ENCODE peak calls at places on chromosomes 2 and 18, in four cellular contexts. N, H, M and E are unnamed samples.

GRCh38 chr2:173906626-173907025 is 58.5 kb downstream of the SP3 start:
- DNase-seq in N (no peak), H (no peak), M (no peak), E (no peak)

GRCh38 chr2:58553937-58554336 is 312.8 kb upstream of the FANCL start:
- DNase-seq in N (peak), H (no peak), M (peak), E (no peak)

GRCh38 chr18:34077599-34077998 is 147.1 kb downstream of the NOL4 start:
- DNase-seq in N (no peak), H (no peak), M (no peak), E (no peak)

GRCh38 chr2:143936758-143937562 is 583.0 kb downstream of the ZEB2 start:
- DNase-seq in N (no peak), H (no peak), M (no peak), E (peak)

GRCh38 chr2:117691980-117692379 is 122.5 kb upstream of the DDX18 start:
- DNase-seq in N (no peak), H (no peak), M (no peak), E (no peak)

GRCh38 chr18:36297419-36298112 is at the start of gene FHOD3:
- DNase-seq in N (no peak), H (no peak), M (peak), E (peak)

GRCh38 chr2:20509766-20510490 is 63.1 kb downstream of the RHOB start:
- DNase-seq in N (peak), H (no peak), M (peak), E (peak)

GRCh38 chr18:57437782-57438668 is 2.9 kb downstream of the ONECUT2 start:
- DNase-seq in N (peak), H (no peak), M (no peak), E (no peak)

GRCh38 chr2:222939208-222939846 is 78.5 kb downstream of the ACSL3 start:
- DNase-seq in N (peak), H (peak), M (peak), E (peak)

GRCh38 chr2:16208241-16208797 is 268.0 kb downstream of the MYCN start:
- DNase-seq in N (no peak), H (no peak), M (no peak), E (no peak)
- TF ChIP-seq CBX5 in N (no peak), H (no peak), M (no peak), E (no peak)

DNA sequence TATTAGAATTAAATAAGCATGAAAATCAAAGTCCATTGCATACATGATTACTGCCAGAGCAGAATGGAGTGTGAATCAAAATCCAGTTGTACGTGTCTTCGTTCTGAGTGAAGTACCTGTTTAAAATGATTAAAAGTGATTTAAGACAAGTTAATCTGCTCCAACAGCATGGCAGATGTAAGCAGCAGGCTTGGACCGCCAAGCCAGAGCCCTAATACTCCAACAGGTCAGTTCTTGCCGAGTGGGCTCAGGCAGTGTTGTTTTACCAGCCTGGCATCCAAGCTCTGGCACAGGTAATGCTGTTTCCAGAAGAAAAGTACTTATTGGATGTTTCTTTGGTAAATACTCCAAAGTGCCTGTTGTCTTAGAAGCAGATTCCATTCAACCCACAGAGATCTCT is 171.4 kb upstream of the EPAS1 start:
- DNase-seq in N (no peak), H (no peak), M (no peak), E (no peak)
- TF ChIP-seq CBX5 in N (no peak), H (no peak), M (no peak), E (no peak)

DNA sequence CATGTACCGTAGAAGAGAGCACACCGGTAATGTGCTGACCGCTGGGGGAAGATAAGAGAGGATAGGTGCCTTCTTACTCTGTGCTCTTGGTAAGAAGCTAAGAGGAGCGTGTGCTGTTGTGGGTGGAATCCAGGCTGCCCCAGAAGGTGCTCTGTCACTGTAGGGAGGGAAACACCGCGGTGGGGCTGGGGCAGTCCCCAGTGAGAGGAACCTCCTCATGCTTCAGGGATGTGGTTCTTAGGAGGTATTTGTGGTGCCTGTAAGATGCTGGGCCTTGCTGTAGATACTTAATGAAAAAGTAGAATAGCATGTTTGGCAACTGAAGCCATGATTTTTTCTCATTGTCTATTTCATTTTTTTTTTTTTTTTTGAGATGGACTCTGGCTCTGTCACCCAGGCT is 1.1 kb downstream of the COLEC11 start:
- DNase-seq in N (no peak), H (no peak), M (peak), E (no peak)
- TF ChIP-seq CBX5 in N (no peak), H (no peak), M (no peak), E (no peak)

GRCh38 chr2:138017824-138018223 is 53.6 kb downstream of the HNMT start:
- DNase-seq in N (no peak), H (no peak), M (no peak), E (no peak)
- TF ChIP-seq CBX5 in N (no peak), H (no peak), M (no peak), E (no peak)

GRCh38 chr18:21904856-21905255 is 164.3 kb downstream of the MIB1 start:
- DNase-seq in N (no peak), H (no peak), M (no peak), E (no peak)
- TF ChIP-seq CBX5 in N (no peak), H (no peak), M (no peak), E (no peak)

GRCh38 chr2:197208029-197208428 is 102.6 kb downstream of the ANKRD44 start:
- DNase-seq in N (no peak), H (no peak), M (no peak), E (no peak)

GRCh38 chr2:197207106-197207505 is 103.5 kb downstream of the ANKRD44 start:
- DNase-seq in N (no peak), H (no peak), M (no peak), E (no peak)

GRCh38 chr2:197204855-197205254 is 105.7 kb downstream of the ANKRD44 start:
- DNase-seq in N (no peak), H (no peak), M (no peak), E (no peak)

GRCh38 chr2:197207608-197208007 is 103.0 kb downstream of the ANKRD44 start:
- DNase-seq in N (no peak), H (no peak), M (no peak), E (no peak)

GRCh38 chr2:197205590-197206215 is 104.9 kb downstream of the ANKRD44 start:
- DNase-seq in N (no peak), H (peak), M (no peak), E (no peak)
- TF ChIP-seq CBX5 in N (no peak), H (no peak), M (no peak), E (no peak)

DNA sequence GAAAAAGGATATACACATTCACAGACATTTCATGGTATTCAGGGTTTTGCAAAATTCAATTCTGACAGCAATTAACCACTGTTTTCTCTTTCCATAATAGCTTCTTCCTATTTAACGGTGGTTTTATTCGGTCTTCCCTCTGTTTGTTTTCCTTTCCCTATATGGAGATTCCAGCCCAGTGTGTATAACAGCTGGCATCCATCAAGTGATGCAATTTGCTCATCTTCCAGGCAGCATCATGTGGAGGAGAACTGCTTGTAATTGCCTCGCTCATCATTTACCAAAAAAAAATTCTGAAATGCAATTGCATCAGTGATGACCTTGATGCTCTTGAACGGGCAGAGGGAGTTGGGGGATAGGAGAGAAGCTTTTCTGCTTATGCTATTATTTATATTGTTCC is 165.9 kb upstream of the PGAP1 start:
- DNase-seq in N (no peak), H (no peak), M (no peak), E (no peak)
- TF ChIP-seq CBX5 in N (no peak), H (no peak), M (no peak), E (no peak)

GRCh38 chr2:27071990-27072830 is 756 bp upstream of the OST4 start:
- DNase-seq in N (no peak), H (no peak), M (peak), E (peak)
- TF ChIP-seq CBX5 in N (no peak), H (no peak), M (no peak), E (no peak)

GRCh38 chr2:33022989-33023731 is 76.4 kb downstream of the LTBP1 start:
- DNase-seq in N (peak), H (no peak), M (peak), E (no peak)
- TF ChIP-seq CBX5 in N (no peak), H (no peak), M (no peak), E (no peak)